ENCODE peak calls at places on chromosomes 4 and X, in six cellular contexts. M is fibroblast of the aortic adventitia, Y is kidney, A is fibroblast of lung, Q is OCI-LY7, Z is astrocyte of the spinal cord. O is an unnamed sample.

GRCh38 chrX:57964975-57965374 is 54.7 kb upstream of the ZXDA start:
- DNase-seq in A (no peak), Z (peak), Y (no peak), Q (peak), M (no peak), O (no peak)

GRCh38 chrX:70046978-70047377 is 2.8 kb downstream of the AWAT2 start:
- DNase-seq in A (no peak), Q (no peak), M (peak), Y (no peak), Z (no peak), O (no peak)

GRCh38 chr4:146095091-146095690 is 80.3 kb upstream of the LSM6 start:
- DNase-seq in A (peak), Y (no peak), Z (peak), M (peak), Q (peak), O (peak)

GRCh38 chr4:7570156-7570778 is 135.5 kb upstream of the PSAPL1 start:
- DNase-seq in A (no peak), Z (no peak), Y (no peak), M (no peak), Q (no peak), O (no peak)

GRCh38 chrX:136694491-136695087 is 46.6 kb downstream of the CD40LG start:
- DNase-seq in Z (peak), Y (no peak), A (peak), M (peak), Q (peak), O (peak)

GRCh38 chr4:43391084-43391483 is 498.6 kb downstream of the GRXCR1 start:
- DNase-seq in Y (no peak), Z (no peak), M (no peak), A (no peak), Q (no peak), O (no peak)

GRCh38 chr4:94536049-94536448 is 84.3 kb downstream of the PDLIM5 start:
- DNase-seq in Y (no peak), Q (no peak), Z (no peak), A (no peak), M (no peak), O (no peak)

GRCh38 chrX:26922278-26922677 is 540.9 kb downstream of the PPP4R3C start:
- DNase-seq in Z (peak), M (peak), Q (no peak), Y (no peak), A (peak), O (no peak)

GRCh38 chrX:15471016-15471415 is 22.1 kb downstream of the PIR start:
- DNase-seq in A (peak), Q (peak), Y (peak), Z (peak), M (peak), O (peak)

GRCh38 chr4:139458999-139459398 is 5.1 kb downstream of the RAB33B start:
- DNase-seq in Z (no peak), Y (no peak), Q (no peak), M (peak), A (peak), O (no peak)

GRCh38 chr4:70637239-70637920 is 8.8 kb downstream of the ENAM start:
- DNase-seq in M (peak), Z (no peak), Q (no peak), A (no peak), Y (no peak), O (no peak)

GRCh38 chr4:167883271-167883670 is 209.1 kb upstream of the ANXA10 start:
- DNase-seq in A (peak), Y (no peak), Z (no peak), Q (no peak), M (peak), O (no peak)

GRCh38 chrX:24963823-24964222 is 51.9 kb downstream of the ARX start:
- DNase-seq in M (no peak), Y (no peak), A (peak), Z (no peak), Q (no peak), O (no peak)

GRCh38 chrX:68179355-68179754 is 253.9 kb downstream of the OPHN1 start:
- DNase-seq in A (no peak), Y (no peak), Z (no peak), Q (no peak), M (no peak), O (no peak)

GRCh38 chr4:119523399-119523798 is 105.2 kb downstream of the PDE5A start:
- DNase-seq in Z (no peak), Y (no peak), M (peak), Q (no peak), A (peak), O (no peak)

GRCh38 chrX:69133561-69134542 is 31.4 kb downstream of the PJA1 start:
- DNase-seq in Y (peak), A (peak), M (peak), Z (peak), Q (peak), O (peak)

GRCh38 chrX:24426340-24426913 is 38.7 kb upstream of the PDK3 start:
- DNase-seq in Q (peak), A (no peak), Y (no peak), Z (peak), M (peak), O (no peak)

GRCh38 chr4:88949605-88950004 is 107.4 kb downstream of the FAM13A start:
- DNase-seq in Y (no peak), Z (no peak), A (no peak), Q (no peak), M (no peak), O (no peak)

GRCh38 chrX:43618376-43619205 is 37.5 kb upstream of the MAOA start:
- DNase-seq in Y (no peak), Q (no peak), M (no peak), A (no peak), Z (no peak), O (no peak)

GRCh38 chr4:113835005-113835404 is 73.5 kb upstream of the CAMK2D start:
- DNase-seq in A (peak), M (peak), Z (peak), Y (no peak), Q (no peak), O (peak)

GRCh38 chrX:132490086-132490419 is 1.2 kb upstream of the MBNL3 start:
- DNase-seq in A (no peak), M (no peak), Y (no peak), Q (no peak), Z (no peak), O (no peak)

GRCh38 chr4:44493924-44494323 is 45.3 kb upstream of the KCTD8 start:
- DNase-seq in M (peak), Q (peak), A (no peak), Z (peak), Y (no peak), O (no peak)

DNA sequence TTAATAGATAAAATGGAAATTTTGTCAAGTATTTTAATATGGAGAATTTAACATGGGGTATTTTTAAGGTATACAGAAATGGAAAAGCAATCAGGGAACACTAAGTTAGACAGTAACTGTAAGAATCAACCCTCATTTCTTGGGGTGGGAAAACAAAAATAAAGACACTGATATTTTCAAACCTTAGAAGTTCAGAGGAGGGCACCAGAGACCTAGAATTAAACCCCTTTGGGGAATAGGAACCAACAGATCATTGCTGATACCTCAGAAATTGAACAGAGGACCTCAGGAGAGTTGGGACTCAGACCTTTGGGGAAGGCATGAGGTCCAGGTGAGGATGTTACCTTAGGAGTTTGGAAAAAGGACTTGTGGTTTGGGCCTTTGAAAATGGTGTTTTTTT is 435.6 kb downstream of the TMA16 start:
- DNase-seq in M (no peak), Q (no peak), A (no peak), Z (no peak), Y (no peak), O (no peak)
- TF ChIP-seq CTCF in M (no peak), Q (no peak), A (no peak), Z (no peak), Y (no peak), O (no peak)

GRCh38 chr4:185811509-185812364 is at the start of gene SORBS2:
- DNase-seq in A (peak), Y (peak), Z (peak), Q (peak), M (peak), O (peak)

GRCh38 chr4:185809517-185810071 is 2.4 kb downstream of the SORBS2 start:
- DNase-seq in Q (peak), Z (no peak), Y (no peak), M (no peak), A (no peak), O (no peak)

GRCh38 chr4:185813133-185813532 is 1.1 kb upstream of the SORBS2 start:
- DNase-seq in Y (no peak), M (no peak), A (no peak), Q (no peak), Z (no peak), O (no peak)

GRCh38 chr4:185805979-185806378 is 6.0 kb downstream of the SORBS2 start:
- DNase-seq in Z (no peak), Y (no peak), M (no peak), A (no peak), Q (no peak), O (no peak)

DNA sequence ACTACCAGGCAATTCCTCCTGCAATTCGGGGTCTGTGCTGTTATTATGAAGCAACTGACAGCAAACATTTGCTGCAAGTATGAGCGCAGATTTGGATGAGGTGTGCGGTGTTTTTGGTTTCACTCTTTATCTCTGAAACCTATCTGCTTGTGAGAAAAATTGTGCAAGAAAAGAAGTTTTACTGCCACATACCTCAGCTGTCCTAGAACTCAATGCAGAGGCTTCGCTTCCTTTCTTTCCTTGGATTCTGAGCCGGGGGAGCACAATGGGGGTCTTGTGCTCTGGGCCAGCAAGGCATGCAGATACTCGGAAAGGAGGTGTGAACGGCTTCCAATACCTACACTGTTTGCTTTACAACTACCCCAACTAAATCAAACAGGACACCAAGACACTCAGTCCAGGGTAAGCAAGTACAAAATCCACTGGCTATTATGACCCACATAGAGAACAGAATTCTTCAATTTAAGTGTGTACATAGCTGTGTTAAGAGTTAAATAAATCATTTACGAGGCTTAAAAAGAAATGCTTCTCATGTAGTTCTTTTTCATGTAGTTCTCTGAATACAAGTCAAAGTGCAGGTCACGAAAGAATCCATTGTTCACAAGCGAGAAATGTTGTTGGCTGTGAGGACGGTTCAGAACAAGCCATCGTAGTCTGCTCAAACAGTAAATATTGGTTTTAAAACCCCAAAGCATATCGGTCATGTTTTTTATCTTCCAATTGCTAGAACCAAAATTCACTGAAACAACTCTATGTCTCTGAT is 1.1 kb downstream of the SORBS2 start:
- DNase-seq in Y (no peak), A (no peak), Q (peak), Z (no peak), M (peak), O (no peak)
- H3K4me3 ChIP-seq in Y (peak), A (no peak), Q (peak), Z (peak), M (peak), O (peak)

GRCh38 chrX:11244641-11245040 is 48.6 kb upstream of the AMELX start:
- DNase-seq in A (no peak), M (peak), Z (no peak), Y (no peak), Q (no peak), O (no peak)

GRCh38 chrX:11241720-11242119 is 51.5 kb upstream of the AMELX start:
- DNase-seq in Z (no peak), A (no peak), Y (no peak), M (peak), Q (no peak), O (no peak)

GRCh38 chrX:11239230-11239629 is 54.0 kb upstream of the AMELX start:
- DNase-seq in Z (peak), A (peak), Q (no peak), M (peak), Y (no peak), O (no peak)

GRCh38 chrX:11242704-11243103 is 50.5 kb upstream of the AMELX start:
- DNase-seq in A (no peak), Z (no peak), Y (no peak), M (no peak), Q (no peak), O (no peak)
- TF ChIP-seq CTCF in A (no peak), Z (no peak), Y (no peak), M (no peak), Q (no peak), O (no peak)

GRCh38 chrX:154717824-154718223 is 33.1 kb downstream of the GAB3 start:
- DNase-seq in Q (peak), M (no peak), A (peak), Z (peak), Y (no peak), O (peak)

GRCh38 chrX:154719132-154719675 is 31.7 kb downstream of the GAB3 start:
- DNase-seq in Q (no peak), M (peak), Z (peak), Y (no peak), A (peak), O (no peak)

GRCh38 chrX:154720067-154720466 is 30.8 kb downstream of the GAB3 start:
- DNase-seq in Z (no peak), A (no peak), Q (no peak), M (no peak), Y (no peak), O (no peak)

GRCh38 chrX:154721155-154721554 is 29.7 kb downstream of the GAB3 start:
- DNase-seq in Z (no peak), Q (no peak), M (no peak), Y (no peak), A (no peak), O (no peak)

DNA sequence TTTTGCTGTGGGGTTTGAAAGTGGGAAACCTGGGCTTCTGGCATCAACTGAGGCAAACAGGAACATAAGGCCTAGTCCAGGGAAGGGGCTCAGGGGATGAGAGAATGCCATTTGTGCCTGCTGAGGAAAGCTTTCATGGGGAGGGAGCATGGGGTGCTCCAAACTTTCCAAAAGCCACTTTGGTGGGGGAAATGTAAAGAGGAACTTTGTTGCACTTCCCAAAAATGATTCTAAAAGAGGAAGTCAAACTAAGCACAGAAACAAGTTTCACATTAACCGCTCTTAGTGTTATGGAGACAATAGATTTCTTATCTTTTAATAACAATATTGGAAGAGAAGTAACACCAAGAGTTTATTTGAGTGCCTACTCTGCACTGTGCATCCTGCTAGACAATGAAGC is 32.3 kb downstream of the GAB3 start:
- DNase-seq in M (no peak), Y (no peak), A (no peak), Q (peak), Z (no peak), O (no peak)
- H3K4me3 ChIP-seq in M (no peak), Y (no peak), A (no peak), Q (no peak), Z (no peak), O (no peak)

GRCh38 chr4:17670423-17670822 is 56.0 kb downstream of the MED28 start:
- DNase-seq in Q (no peak), Y (no peak), Z (no peak), M (no peak), A (no peak), O (no peak)
- TF ChIP-seq CTCF in Q (no peak), Y (no peak), Z (no peak), M (no peak), A (no peak), O (no peak)